ENCODE peak calls at places on chromosomes 1 and 21, in six cellular contexts. H is fibroblast of lung, C is thoracic aorta, W is mesothelial cell of epicardium, Z is astrocyte of the hippocampus, Y is caudate nucleus. O is an unnamed sample.

GRCh38 chr1:181743878-181744312 is 260.6 kb downstream of the CACNA1E start:
- DNase-seq in Y (no peak), Z (peak; percentile 80), W (no peak), H (peak; percentile 3), C (no peak), O (no peak)

GRCh38 chr1:220689696-220690095 is 467 bp upstream of the C1orf115 start:
- DNase-seq in W (no peak), Z (no peak), Y (no peak), C (no peak), H (no peak), O (no peak)

GRCh38 chr1:202374077-202374476 is 25.6 kb downstream of the PPP1R12B start:
- DNase-seq in W (no peak), Z (no peak), C (no peak), Y (no peak), H (no peak), O (no peak)

GRCh38 chr21:39715804-39716397 is 29.1 kb upstream of the IGSF5 start:
- DNase-seq in W (peak; percentile 36), Y (peak; percentile 37), H (peak; percentile 21), C (no peak), Z (peak; percentile 66), O (peak; percentile 44)

GRCh38 chr1:228371741-228372182 is 34.9 kb downstream of the TRIM11 start:
- DNase-seq in C (no peak), H (no peak), W (no peak), Z (no peak), Y (no peak), O (no peak)

GRCh38 chr1:21319447-21320407 is 29.5 kb upstream of the ECE1 start:
- DNase-seq in C (no peak), Y (no peak), Z (no peak), W (no peak), H (no peak), O (no peak)

GRCh38 chr1:229900220-229900619 is 166.8 kb upstream of the GALNT2 start:
- DNase-seq in C (no peak), W (no peak), Y (no peak), H (no peak), Z (no peak), O (no peak)

GRCh38 chr1:220221269-220221668 is 51.0 kb downstream of the RAB3GAP2 start:
- DNase-seq in H (no peak), C (no peak), Y (no peak), W (no peak), Z (no peak), O (no peak)

GRCh38 chr1:211928993-211929637 is 98.6 kb upstream of the LPGAT1 start:
- DNase-seq in Z (no peak), Y (no peak), C (no peak), W (no peak), H (no peak), O (no peak)

GRCh38 chr1:48203287-48203900 is 19.1 kb upstream of the SLC5A9 start:
- DNase-seq in Y (no peak), Z (peak; percentile 49), W (no peak), C (no peak), H (peak; percentile 7), O (no peak)

GRCh38 chr1:192601145-192602048 is 25.8 kb downstream of the RGS1 start:
- DNase-seq in Z (no peak), C (no peak), Y (no peak), H (peak; percentile 33), W (no peak), O (no peak)

GRCh38 chr1:219523411-219523810 is 89.5 kb downstream of the ZC3H11B start:
- DNase-seq in W (no peak), H (no peak), Z (no peak), C (no peak), Y (no peak), O (no peak)

GRCh38 chr1:15155760-15156743 is 2.5 kb downstream of the TMEM51 start:
- DNase-seq in Z (no peak), Y (no peak), C (no peak), W (no peak), H (no peak), O (no peak)

GRCh38 chr1:53622531-53622930 is 116.4 kb downstream of the GLIS1 start:
- DNase-seq in Y (no peak), W (no peak), Z (no peak), C (no peak), H (no peak), O (no peak)

GRCh38 chr1:163875214-163875926 is 553.6 kb downstream of the NUF2 start:
- DNase-seq in C (no peak), Z (peak; percentile 88), H (peak; percentile 87), Y (no peak), W (no peak), O (no peak)

GRCh38 chr1:224747578-224747977 is 131.5 kb downstream of the CNIH3 start:
- DNase-seq in W (no peak), Z (peak; percentile 77), H (peak; percentile 76), C (no peak), Y (no peak), O (no peak)

GRCh38 chr1:116115476-116115875 is 4.3 kb downstream of the MAB21L3 start:
- DNase-seq in H (peak; percentile 84), C (no peak), W (no peak), Y (no peak), Z (peak; percentile 55), O (no peak)

GRCh38 chr1:217333939-217334338 is 297.0 kb downstream of the GPATCH2 start:
- DNase-seq in Y (no peak), C (no peak), H (peak; percentile 5), Z (peak; percentile 57), W (no peak), O (no peak)

GRCh38 chr1:25792115-25792514 is 7.9 kb upstream of the SELENON start:
- DNase-seq in H (no peak), Y (no peak), W (no peak), Z (no peak), C (no peak), O (no peak)